ENCODE peak calls at places on chromosomes 16 and 17, in nine cellular contexts. K is prostate gland, E is body of pancreas, L is cardiac muscle cell, O is mesenchymal stem cell, C is heart left ventricle, J is right lobe of liver, I is uterus, G is transverse colon. H is an unnamed sample.
A peak's percentile ranks its signal among the peaks of the same experiment; 100 is the strongest.

GRCh38 chr16:11583171-11583570 is 3.5 kb downstream of the LITAF start:
- DNase-seq in K (no peak), E (no peak), L (peak; percentile 91), O (peak; percentile 27), C (no peak), J (no peak), I (peak; percentile 74), G (no peak), H (no peak)

GRCh38 chr16:15682105-15682570 is 32.1 kb downstream of the NDE1 start:
- DNase-seq in K (no peak), E (peak; percentile 27), L (peak; percentile 74), O (peak; percentile 94), C (no peak), J (no peak), I (no peak), G (peak; percentile 21), H (no peak)

GRCh38 chr17:16887523-16888095 is 84.3 kb downstream of the TNFRSF13B start:
- DNase-seq in K (no peak), E (no peak), L (no peak), O (no peak), C (no peak), J (no peak), I (no peak), G (no peak), H (no peak)

GRCh38 chr17:8124350-8125195 is 667 bp upstream of the HES7 start:
- DNase-seq in K (no peak), E (no peak), L (no peak), O (peak; percentile 52), C (no peak), J (no peak), I (no peak), G (no peak), H (no peak)

GRCh38 chr17:69949931-69950330 is 125.1 kb upstream of the KCNJ16 start:
- DNase-seq in K (no peak), E (no peak), L (no peak), O (no peak), C (no peak), J (no peak), I (no peak), G (no peak), H (peak; percentile 64)

GRCh38 chr16:49631521-49632041 is 224.3 kb downstream of the ZNF423 start:
- DNase-seq in K (no peak), E (no peak), L (peak; percentile 59), O (peak; percentile 58), C (no peak), J (no peak), I (no peak), G (no peak), H (no peak)

GRCh38 chr16:49557070-49557446 is 183.5 kb downstream of the C16orf78 start:
- DNase-seq in K (no peak), E (no peak), L (no peak), O (no peak), C (no peak), J (no peak), I (no peak), G (no peak), H (no peak)

GRCh38 chr17:17084317-17084835 is 42.1 kb downstream of the MPRIP start:
- DNase-seq in K (no peak), E (no peak), L (no peak), O (no peak), C (no peak), J (peak; percentile 30), I (peak; percentile 8), G (no peak), H (no peak)

GRCh38 chr17:4033751-4034251 is 69.6 kb upstream of the ATP2A3 start:
- DNase-seq in K (no peak), E (peak; percentile 84), L (no peak), O (no peak), C (no peak), J (peak; percentile 77), I (no peak), G (no peak), H (no peak)

GRCh38 chr17:4040784-4041183 is 76.5 kb upstream of the ATP2A3 start:
- DNase-seq in K (no peak), E (no peak), L (no peak), O (no peak), C (no peak), J (no peak), I (no peak), G (no peak), H (no peak)

GRCh38 chr17:4032738-4033137 is 68.5 kb upstream of the ATP2A3 start:
- DNase-seq in K (no peak), E (no peak), L (no peak), O (no peak), C (no peak), J (no peak), I (no peak), G (no peak), H (no peak)

GRCh38 chr17:4035081-4035680 is 70.9 kb upstream of the ATP2A3 start:
- DNase-seq in K (no peak), E (no peak), L (no peak), O (no peak), C (no peak), J (no peak), I (no peak), G (no peak), H (no peak)

DNA sequence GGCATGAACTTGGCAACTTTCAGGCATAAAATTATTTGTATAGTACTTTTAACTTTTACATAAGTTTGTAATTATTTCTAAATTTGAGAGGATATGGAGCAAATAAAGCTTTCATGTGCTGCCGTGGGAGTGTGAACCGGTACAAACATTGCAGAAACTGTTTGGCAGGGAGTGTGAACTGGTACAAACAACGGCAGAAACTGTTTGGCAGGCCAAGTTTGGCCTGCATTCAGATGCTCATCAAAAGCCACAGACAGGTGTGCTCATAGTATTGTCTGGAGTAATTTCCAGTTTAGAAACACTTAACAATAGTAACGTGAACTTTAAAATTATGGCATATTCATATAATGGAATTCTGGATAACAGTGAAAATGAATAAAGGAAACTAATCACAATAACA is 73.8 kb upstream of the ATP2A3 start:
- DNase-seq in K (no peak), E (no peak), L (no peak), O (no peak), C (no peak), J (no peak), I (no peak), G (no peak), H (no peak)
- H3K36me3 ChIP-seq in K (peaks cover 2% of the 10 kb centered on the region), E (no peaks in the 10 kb centered on the region), L (peaks cover 31% of the 10 kb centered on the region), O (peaks cover 42% of the 10 kb centered on the region), C (peaks cover 22% of the 10 kb centered on the region), J (no peaks in the 10 kb centered on the region), I (no peaks in the 10 kb centered on the region), G (peaks cover 69% of the 10 kb centered on the region), H (peaks cover 14% of the 10 kb centered on the region)

GRCh38 chr16:19502395-19503131 is 19.3 kb downstream of the GDE1 start:
- DNase-seq in K (peak; percentile 76), E (peak; percentile 80), L (peak; percentile 86), O (peak; percentile 72), C (no peak), J (peak; percentile 78), I (peak; percentile 45), G (peak; percentile 83), H (no peak)

GRCh38 chr16:19507882-19508281 is 14.0 kb downstream of the GDE1 start:
- DNase-seq in K (no peak), E (no peak), L (no peak), O (no peak), C (no peak), J (no peak), I (no peak), G (no peak), H (no peak)

GRCh38 chr16:19505600-19506303 is 16.1 kb downstream of the GDE1 start:
- DNase-seq in K (no peak), E (no peak), L (peak; percentile 63), O (no peak), C (no peak), J (no peak), I (no peak), G (no peak), H (no peak)

GRCh38 chr16:19503461-19504075 is 18.3 kb downstream of the GDE1 start:
- DNase-seq in K (no peak), E (no peak), L (no peak), O (no peak), C (no peak), J (no peak), I (no peak), G (no peak), H (no peak)

GRCh38 chr16:19506965-19507364 is 14.9 kb downstream of the GDE1 start:
- DNase-seq in K (no peak), E (no peak), L (no peak), O (no peak), C (no peak), J (no peak), I (no peak), G (no peak), H (no peak)
- H3K36me3 ChIP-seq in K (no peaks in the 10 kb centered on the region), E (peaks cover 7% of the 10 kb centered on the region), L (peaks cover 51% of the 10 kb centered on the region), O (peaks cover 29% of the 10 kb centered on the region), C (peaks cover 6% of the 10 kb centered on the region), J (no peaks in the 10 kb centered on the region), I (no peaks in the 10 kb centered on the region), G (peaks cover 36% of the 10 kb centered on the region), H (peaks cover 4% of the 10 kb centered on the region)

DNA sequence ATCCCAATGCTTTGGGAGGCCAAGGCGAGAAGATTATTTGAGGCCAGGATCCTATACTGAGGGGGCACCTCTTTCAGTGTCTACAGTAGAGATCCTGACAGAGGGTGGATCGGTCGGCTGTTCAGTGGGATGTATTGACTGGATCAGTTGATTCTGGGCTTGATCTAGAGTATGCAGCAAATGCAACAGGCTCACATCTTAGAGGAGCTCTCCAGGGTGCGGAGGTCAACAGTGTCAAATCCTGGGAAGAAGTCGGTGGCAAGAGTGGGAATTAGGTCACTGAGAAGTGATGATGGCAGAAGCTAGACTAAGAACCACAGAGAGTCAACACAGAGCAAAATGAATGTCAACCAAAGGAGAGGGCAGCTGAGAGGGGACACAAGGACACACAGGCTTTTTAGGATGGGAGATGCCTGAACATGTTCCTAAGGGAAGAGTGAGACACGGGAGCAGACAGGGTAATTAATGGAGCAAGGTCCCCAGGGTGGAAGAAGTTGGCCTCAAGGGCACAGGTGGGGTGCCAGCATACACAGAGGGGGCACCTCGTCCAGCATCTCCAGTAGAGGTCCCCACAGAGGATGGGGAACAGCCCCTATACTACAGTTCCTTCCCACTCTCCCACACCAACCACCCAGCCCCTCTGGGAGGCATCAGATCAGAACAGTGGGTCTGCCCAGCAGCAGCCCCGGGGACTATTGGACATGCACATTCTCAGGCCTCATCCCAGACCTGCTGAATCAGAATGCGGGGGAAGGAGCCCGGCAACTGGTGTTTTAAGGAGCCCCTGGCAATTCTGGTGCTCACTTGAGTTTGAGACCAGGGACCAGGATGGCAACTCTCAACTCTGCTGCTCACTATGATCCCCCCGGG is 10.0 kb upstream of the CYTH1 start:
- DNase-seq in K (no peak), E (no peak), L (no peak), O (no peak), C (no peak), J (no peak), I (no peak), G (no peak), H (no peak)
- H3K36me3 ChIP-seq in K (no peaks in the 10 kb centered on the region), E (no peaks in the 10 kb centered on the region), L (peaks cover 6% of the 10 kb centered on the region), O (peaks cover 57% of the 10 kb centered on the region), C (no peaks in the 10 kb centered on the region), J (peaks cover under 1% of the 10 kb centered on the region), I (no peaks in the 10 kb centered on the region), G (peaks cover 20% of the 10 kb centered on the region), H (peaks cover 20% of the 10 kb centered on the region)

GRCh38 chr17:47427985-47428384 is 102.9 kb upstream of the NPEPPS start:
- DNase-seq in K (no peak), E (no peak), L (no peak), O (no peak), C (no peak), J (no peak), I (no peak), G (no peak), H (no peak)

DNA sequence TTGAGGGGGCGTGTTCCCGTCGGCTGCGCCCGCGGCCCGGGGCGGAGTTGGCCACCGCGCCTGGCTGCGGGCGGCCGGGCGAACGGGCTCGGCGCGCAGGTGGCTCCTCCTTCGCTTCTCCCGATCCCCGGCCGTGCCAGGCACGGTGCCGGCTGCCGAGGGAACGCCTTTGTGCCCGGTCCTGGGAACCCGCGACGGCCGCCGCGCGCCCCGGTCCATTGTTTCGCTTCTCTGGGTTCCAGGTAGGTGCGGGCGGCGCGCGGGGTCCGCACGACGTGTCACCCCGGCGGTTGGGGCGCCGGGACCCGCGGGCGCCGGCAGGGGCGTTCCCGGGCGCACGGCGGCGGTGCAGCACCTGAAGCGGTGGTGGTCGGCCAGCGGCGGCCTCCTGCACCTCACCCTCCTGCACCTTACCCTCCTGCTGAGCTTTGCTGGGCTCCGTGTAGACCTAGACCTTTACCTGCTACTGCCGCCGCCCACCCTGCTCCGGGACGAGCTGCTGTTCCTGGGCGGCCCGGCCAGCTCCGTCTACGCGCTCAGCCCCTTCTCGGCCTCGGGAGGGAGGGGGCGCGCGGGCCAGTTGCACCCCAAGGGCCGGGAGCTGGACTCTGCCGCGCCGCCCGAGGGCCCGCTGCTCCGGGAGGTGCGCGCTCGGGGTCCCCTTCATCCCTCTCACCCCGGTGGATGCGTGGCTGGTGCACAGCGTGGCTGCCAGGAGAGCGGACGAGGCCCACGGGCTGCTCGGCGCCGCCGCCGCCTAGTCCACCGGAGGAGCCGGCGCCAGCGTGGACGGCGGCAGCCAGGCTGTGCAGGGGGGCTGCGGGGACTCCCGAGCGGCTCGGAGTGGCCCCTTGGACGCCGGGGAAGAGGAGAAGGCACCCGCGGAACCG is 99.9 kb downstream of the EFCAB13 start:
- DNase-seq in K (peak; percentile 17), E (peak; percentile 38), L (peak; percentile 13), O (peak; percentile 3), C (peak; percentile 54), J (peak; percentile 62), I (no peak), G (peak; percentile 58), H (no peak)
- H3K36me3 ChIP-seq in K (no peaks in the 10 kb centered on the region), E (no peaks in the 10 kb centered on the region), L (no peaks in the 10 kb centered on the region), O (no peaks in the 10 kb centered on the region), C (no peaks in the 10 kb centered on the region), J (no peaks in the 10 kb centered on the region), I (no peaks in the 10 kb centered on the region), G (no peaks in the 10 kb centered on the region), H (no peaks in the 10 kb centered on the region)

H was measured in BJ.